ENCODE peak calls at places on chromosomes 6 and 20, in eight cellular contexts. L is BJ; U is AG09309; D is choroid plexus epithelial cell; A is left lung; K is psoas muscle; Y is hepatocyte; M is CD8-positive, alpha-beta T cell. X is an unnamed sample.
A peak's percentile ranks its signal among the peaks of the same experiment; 100 is the strongest.

GRCh38 chr6:136304410-136304809 is 14.8 kb upstream of the BCLAF1 start:
- DNase-seq in A (no peak), U (no peak), M (no peak), Y (no peak), L (no peak), K (no peak), D (no peak), X (no peak)

GRCh38 chr6:125913864-125914351 is 42.7 kb upstream of the HINT3 start:
- DNase-seq in U (peak; percentile 98), M (no peak), K (no peak), Y (peak; percentile 87), L (peak; percentile 91), A (no peak), D (peak; percentile 92), X (peak; percentile 99)

GRCh38 chr6:63352587-63353281 is 33.0 kb upstream of the LGSN start:
- DNase-seq in L (no peak), D (peak; percentile 75), M (no peak), K (no peak), A (no peak), Y (peak; percentile 71), U (no peak), X (no peak)

GRCh38 chr20:46255440-46256104 is 52.7 kb downstream of the CDH22 start:
- DNase-seq in M (peak; percentile 55), A (peak; percentile 87), Y (peak; percentile 75), U (no peak), D (peak; percentile 64), L (no peak), K (peak; percentile 82), X (no peak)

GRCh38 chr6:69868252-69868804 is 2.0 kb downstream of the COL19A1 start:
- DNase-seq in U (no peak), L (no peak), M (no peak), D (no peak), K (no peak), A (no peak), Y (no peak), X (no peak)

GRCh38 chr20:58131581-58132142 is 96.8 kb downstream of the ANKRD60 start:
- DNase-seq in A (no peak), U (peak; percentile 32), D (peak; percentile 89), Y (no peak), K (no peak), M (no peak), L (peak; percentile 31), X (peak; percentile 81)

GRCh38 chr6:148451690-148452089 is 109.1 kb downstream of the SASH1 start:
- DNase-seq in U (no peak), L (no peak), D (peak; percentile 31), A (no peak), Y (no peak), M (no peak), K (no peak), X (no peak)

GRCh38 chr20:52948491-52948890 is 23.7 kb upstream of the TSHZ2 start:
- DNase-seq in U (no peak), M (no peak), K (no peak), Y (no peak), A (no peak), D (no peak), L (no peak), X (no peak)

GRCh38 chr6:38720295-38720694 is 5.2 kb downstream of the DNAH8 start:
- DNase-seq in A (no peak), L (no peak), K (no peak), Y (no peak), D (peak; percentile 53), M (no peak), U (no peak), X (no peak)
- TF ChIP-seq CTCF in A (no peak), L (peak; percentile 4), K (no peak), Y (peak; percentile 21), D (peak; percentile 38), M (no peak), U (peak; percentile 13), X (peak; percentile 3)

DNA sequence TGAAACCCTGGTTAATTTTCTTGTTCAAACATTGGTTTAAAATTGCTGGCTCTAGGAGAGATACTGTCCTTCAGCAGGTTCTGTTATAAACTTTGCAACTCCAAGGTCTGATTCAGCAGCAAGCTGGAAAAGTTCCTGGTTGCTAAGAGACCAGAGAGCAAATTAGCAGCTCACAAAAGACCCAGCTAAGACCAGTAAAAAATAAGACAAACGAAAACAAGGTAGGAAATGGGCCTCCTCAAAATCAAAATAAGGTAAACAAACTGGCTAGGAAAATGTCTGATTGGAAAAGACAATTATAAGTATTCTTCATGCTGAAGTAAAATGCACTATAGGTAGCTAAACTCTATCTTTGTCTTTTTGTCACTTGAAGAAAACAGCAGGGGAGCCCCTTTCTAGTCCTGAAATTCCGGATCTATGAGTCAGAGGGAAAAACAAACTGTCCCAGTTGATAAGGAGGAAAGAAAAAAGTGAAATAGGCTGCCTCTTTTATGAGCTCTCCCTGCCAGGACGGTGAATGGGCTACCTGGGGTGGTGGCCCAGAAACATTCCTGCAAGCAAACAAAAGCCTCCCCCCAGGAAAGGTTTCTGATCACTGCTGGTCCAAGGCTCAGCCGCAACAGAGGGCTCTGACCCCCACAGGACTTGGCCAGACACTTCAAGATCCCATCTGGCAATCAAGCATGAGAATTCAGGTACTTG is 41.6 kb downstream of the UNC5CL start:
- DNase-seq in K (no peak), Y (peak; percentile 73), D (peak; percentile 79), A (no peak), U (peak; percentile 20), M (no peak), L (peak; percentile 41), X (peak; percentile 24)
- H3K4me3 ChIP-seq in K (no peak overlapping the region), Y (no peak overlapping the region), D (no peak overlapping the region), A (no peak overlapping the region), U (no peak overlapping the region), M (no peak overlapping the region), L (no peak overlapping the region), X (no peak overlapping the region)

DNA sequence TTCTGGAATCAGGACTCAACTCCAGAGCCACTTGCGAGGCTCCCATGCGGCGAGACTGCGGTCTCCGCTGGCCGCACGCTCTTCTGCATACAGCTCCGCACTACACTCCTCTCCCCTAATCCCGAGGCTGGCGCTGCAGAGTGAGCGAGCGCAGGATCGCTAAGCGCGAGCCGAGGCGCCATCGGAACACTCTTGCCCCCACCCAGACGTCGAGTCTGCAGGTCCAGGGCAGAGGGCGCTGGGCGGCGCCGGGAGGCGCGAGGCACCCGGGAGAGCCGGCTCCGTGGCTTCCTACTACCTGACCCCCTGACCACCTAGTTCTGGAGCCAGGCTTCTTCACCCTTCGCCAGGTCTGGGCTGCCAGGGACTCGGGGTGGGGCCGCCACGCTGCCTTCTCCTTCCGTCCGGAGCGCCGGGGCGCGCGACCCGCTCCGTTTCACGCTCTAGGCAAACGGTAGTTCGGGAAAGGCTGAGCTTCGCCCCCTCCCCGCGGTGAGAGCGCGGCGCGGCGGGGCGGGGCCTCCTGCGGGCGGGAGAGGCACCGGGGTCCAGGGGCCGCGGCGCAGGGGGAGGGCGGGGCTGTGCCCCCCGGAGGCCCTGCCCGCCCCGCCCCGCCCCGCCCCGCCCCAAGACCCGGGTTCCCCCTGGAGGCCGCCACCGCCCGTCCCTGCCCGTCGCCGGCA is 5.4 kb upstream of the TUBB2A start:
- DNase-seq in M (peak; percentile 72), Y (peak; percentile 90), L (no peak), A (peak; percentile 92), U (no peak), K (peak; percentile 83), D (peak; percentile 79), X (no peak)
- TF ChIP-seq CTCF in M (no peak), Y (no peak), L (peak; percentile 33), A (no peak), U (no peak), K (no peak), D (peak; percentile 31), X (no peak)

GRCh38 chr20:23084282-23084844 is 1.8 kb downstream of the CD93 start:
- DNase-seq in L (no peak), A (no peak), U (no peak), D (no peak), K (no peak), M (no peak), Y (no peak), X (no peak)

GRCh38 chr20:23086056-23086551 is at the start of gene CD93:
- DNase-seq in A (peak; percentile 83), Y (no peak), K (no peak), D (peak; percentile 71), U (no peak), M (no peak), L (no peak), X (no peak)

GRCh38 chr20:23084845-23085355 is 1.2 kb downstream of the CD93 start:
- DNase-seq in U (no peak), L (no peak), D (no peak), M (no peak), Y (no peak), K (no peak), A (no peak), X (no peak)

GRCh38 chr20:23086931-23087411 is 847 bp upstream of the CD93 start:
- DNase-seq in Y (no peak), L (no peak), U (no peak), A (no peak), M (no peak), K (peak; percentile 72), D (no peak), X (no peak)

DNA sequence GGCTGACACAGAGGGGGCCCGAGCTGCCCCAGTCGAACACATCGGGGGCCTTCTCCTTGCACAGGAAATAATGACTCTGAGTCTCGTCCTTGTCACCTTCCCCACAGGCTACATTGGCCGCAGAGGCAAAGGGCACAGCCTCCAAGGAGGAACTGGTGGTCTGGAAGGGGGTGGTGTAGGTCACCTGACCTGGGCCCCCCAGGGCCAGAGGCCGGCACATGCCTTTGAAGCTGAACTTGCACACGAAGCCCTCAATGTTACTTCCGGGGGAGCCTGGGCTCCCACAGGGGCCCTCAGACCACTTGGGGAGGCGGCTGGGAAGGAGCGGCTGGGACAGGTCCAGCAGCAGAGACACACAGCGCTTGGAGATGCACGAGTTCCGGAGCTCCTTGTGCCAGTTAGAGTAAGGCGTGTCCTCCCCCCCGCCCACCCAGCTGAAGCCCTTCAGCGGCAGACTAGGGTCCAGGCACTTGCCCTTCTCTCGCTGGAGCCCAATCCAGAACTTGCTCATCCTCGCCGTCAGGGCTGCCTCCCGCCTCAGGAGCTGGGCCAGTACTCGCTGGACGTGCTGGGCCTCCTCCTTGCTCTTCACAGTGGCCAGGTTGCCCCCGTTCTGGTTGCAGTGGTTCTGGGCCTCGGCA is 589 bp downstream of the CD93 start:
- DNase-seq in A (no peak), U (no peak), L (no peak), Y (no peak), M (no peak), K (no peak), D (no peak), X (no peak)
- H3K4me3 ChIP-seq in A (peak overlapping the region; percentile 57), U (no peak overlapping the region), L (no peak overlapping the region), Y (no peak overlapping the region), M (no peak overlapping the region), K (peak overlapping the region; percentile 67), D (no peak overlapping the region), X (no peak overlapping the region)

DNA sequence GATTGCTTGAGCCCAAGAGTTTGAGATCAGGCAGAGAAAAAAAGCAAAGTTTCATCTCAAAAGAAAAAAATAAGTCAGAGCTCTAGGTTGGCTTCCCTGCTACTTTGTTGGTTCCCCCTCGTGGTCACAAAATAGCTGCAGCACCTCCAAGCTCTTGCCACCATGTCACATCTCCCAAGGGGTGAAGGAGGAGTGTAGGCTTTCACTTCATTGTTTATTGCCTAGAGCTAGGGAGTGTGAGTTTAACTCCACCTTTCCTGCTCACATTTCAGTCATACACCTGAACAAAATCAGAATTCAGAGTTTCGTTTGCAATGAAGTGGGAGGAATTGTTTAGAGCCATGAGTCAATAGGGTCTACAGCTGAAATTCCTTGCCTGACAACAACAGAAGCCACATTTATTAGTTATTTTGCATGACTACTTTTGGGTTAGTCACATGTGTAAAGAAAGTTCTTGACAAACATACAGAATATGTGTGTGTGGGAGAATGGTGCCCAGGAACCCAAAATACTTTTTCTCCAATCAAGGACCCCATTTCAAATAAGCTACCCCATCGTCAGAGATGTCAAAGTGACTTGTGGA is 56.2 kb upstream of the UFL1 start:
- DNase-seq in U (no peak), K (no peak), Y (no peak), A (no peak), M (no peak), L (no peak), D (no peak), X (no peak)
- TF ChIP-seq CTCF in U (no peak), K (no peak), Y (no peak), A (no peak), M (no peak), L (no peak), D (no peak), X (no peak)